ENCODE peak calls at places on chromosomes 2 and 18, in nine cellular contexts. Y, R, G, N, Z, O, P, M and I are unnamed samples.
A peak's percentile ranks its signal among the peaks of the same experiment; 100 is the strongest.

GRCh38 chr2:200575957-200576356 is 9.9 kb upstream of the AOX1 start:
- DNase-seq in Y (no peak), R (peak; percentile 51), G (peak; percentile 30), N (no peak), Z (no peak), O (peak; percentile 13), P (peak; percentile 28), M (no peak), I (no peak)

GRCh38 chr18:62331581-62332436 is 6.7 kb downstream of the TNFRSF11A start:
- DNase-seq in Y (no peak), R (peak; percentile 57), G (peak; percentile 75), N (no peak), Z (no peak), O (no peak), P (no peak), M (no peak), I (peak; percentile 51)

GRCh38 chr2:216837740-216838139 is 22.1 kb downstream of the TNP1 start:
- DNase-seq in Y (no peak), R (no peak), G (no peak), N (no peak), Z (no peak), O (no peak), P (no peak), M (no peak), I (no peak)

GRCh38 chr2:69798466-69798908 is 31.0 kb upstream of the GMCL1 start:
- DNase-seq in Y (no peak), R (peak; percentile 78), G (peak; percentile 24), N (no peak), Z (peak; percentile 77), O (no peak), P (no peak), M (no peak), I (no peak)

GRCh38 chr2:86274265-86274917 is 63.0 kb downstream of the REEP1 start:
- DNase-seq in Y (no peak), R (peak; percentile 37), G (peak; percentile 84), N (no peak), Z (no peak), O (no peak), P (no peak), M (peak; percentile 46), I (no peak)

GRCh38 chr2:98822301-98823164 is 91.6 kb upstream of the MGAT4A start:
- DNase-seq in Y (peak; percentile 72), R (no peak), G (no peak), N (peak; percentile 85), Z (peak; percentile 51), O (peak; percentile 92), P (no peak), M (no peak), I (no peak)

GRCh38 chr2:227853204-227853629 is 18.2 kb upstream of the DAW1 start:
- DNase-seq in Y (peak; percentile 80), R (peak; percentile 98), G (peak; percentile 91), N (no peak), Z (no peak), O (no peak), P (no peak), M (peak; percentile 98), I (peak; percentile 77)

GRCh38 chr2:28588231-28588725 is 92.4 kb downstream of the PLB1 start:
- DNase-seq in Y (no peak), R (no peak), G (no peak), N (peak; percentile 42), Z (no peak), O (no peak), P (no peak), M (no peak), I (no peak)

GRCh38 chr18:58660915-58661314 is 10.3 kb upstream of the MALT1 start:
- DNase-seq in Y (no peak), R (no peak), G (no peak), N (no peak), Z (no peak), O (no peak), P (no peak), M (no peak), I (no peak)

GRCh38 chr2:112939425-112939824 is 28.5 kb downstream of the IL37 start:
- DNase-seq in Y (no peak), R (no peak), G (no peak), N (no peak), Z (no peak), O (no peak), P (no peak), M (no peak), I (no peak)

GRCh38 chr2:230505162-230505561 is 89.2 kb downstream of the SP100 start:
- DNase-seq in Y (no peak), R (no peak), G (no peak), N (no peak), Z (no peak), O (no peak), P (peak; percentile 76), M (no peak), I (no peak)

GRCh38 chr2:217733461-217733860 is 269.3 kb downstream of the TNS1 start:
- DNase-seq in Y (no peak), R (peak; percentile 16), G (peak; percentile 13), N (no peak), Z (peak; percentile 19), O (no peak), P (no peak), M (no peak), I (no peak)

GRCh38 chr2:106269591-106270291 is 75.6 kb upstream of the UXS1 start:
- DNase-seq in Y (no peak), R (no peak), G (no peak), N (peak; percentile 88), Z (no peak), O (peak; percentile 78), P (no peak), M (no peak), I (no peak)

GRCh38 chr18:75875559-75875958 is 448.1 kb upstream of the SMIM21 start:
- DNase-seq in Y (no peak), R (no peak), G (no peak), N (no peak), Z (no peak), O (no peak), P (no peak), M (no peak), I (no peak)

GRCh38 chr2:23053580-23053979 is 331.4 kb upstream of the KLHL29 start:
- DNase-seq in Y (no peak), R (no peak), G (no peak), N (no peak), Z (no peak), O (no peak), P (no peak), M (no peak), I (no peak)

GRCh38 chr2:23055251-23055650 is 329.7 kb upstream of the KLHL29 start:
- DNase-seq in Y (no peak), R (no peak), G (no peak), N (no peak), Z (no peak), O (no peak), P (no peak), M (no peak), I (no peak)

GRCh38 chr2:23050388-23050787 is 334.6 kb upstream of the KLHL29 start:
- DNase-seq in Y (no peak), R (no peak), G (no peak), N (no peak), Z (no peak), O (no peak), P (no peak), M (no peak), I (no peak)
- H3K4me3 ChIP-seq in Y (no peak overlapping the region), R (no peak overlapping the region), G (no peak overlapping the region), N (no peak overlapping the region), Z (no peak overlapping the region), O (no peak overlapping the region), P (no peak overlapping the region), M (no peak overlapping the region), I (no peak overlapping the region)

GRCh38 chr2:38601061-38601460 is 1.7 kb downstream of the HNRNPLL start:
- DNase-seq in Y (no peak), R (no peak), G (no peak), N (no peak), Z (no peak), O (no peak), P (no peak), M (no peak), I (no peak)

GRCh38 chr2:38598991-38599295 is 3.8 kb downstream of the HNRNPLL start:
- DNase-seq in Y (no peak), R (peak; percentile 45), G (peak; percentile 51), N (no peak), Z (no peak), O (peak; percentile 2), P (no peak), M (no peak), I (no peak)

GRCh38 chr2:38600242-38600891 is 2.4 kb downstream of the HNRNPLL start:
- DNase-seq in Y (no peak), R (no peak), G (no peak), N (no peak), Z (peak; percentile 50), O (peak; percentile 24), P (no peak), M (no peak), I (no peak)

GRCh38 chr2:38598200-38598990 is 4.3 kb downstream of the HNRNPLL start:
- DNase-seq in Y (no peak), R (peak; percentile 57), G (peak; percentile 34), N (no peak), Z (peak; percentile 40), O (peak; percentile 15), P (no peak), M (no peak), I (no peak)

GRCh38 chr2:38599706-38600105 is 3.0 kb downstream of the HNRNPLL start:
- DNase-seq in Y (no peak), R (no peak), G (no peak), N (no peak), Z (no peak), O (no peak), P (no peak), M (no peak), I (no peak)
- H3K4me3 ChIP-seq in Y (peak overlapping the region; percentile 90), R (peak overlapping the region; percentile 80), G (peak overlapping the region; percentile 28), N (peak overlapping the region; percentile 83), Z (no peak overlapping the region), O (no peak overlapping the region), P (no peak overlapping the region), M (no peak overlapping the region), I (peak overlapping the region; percentile 81)

DNA sequence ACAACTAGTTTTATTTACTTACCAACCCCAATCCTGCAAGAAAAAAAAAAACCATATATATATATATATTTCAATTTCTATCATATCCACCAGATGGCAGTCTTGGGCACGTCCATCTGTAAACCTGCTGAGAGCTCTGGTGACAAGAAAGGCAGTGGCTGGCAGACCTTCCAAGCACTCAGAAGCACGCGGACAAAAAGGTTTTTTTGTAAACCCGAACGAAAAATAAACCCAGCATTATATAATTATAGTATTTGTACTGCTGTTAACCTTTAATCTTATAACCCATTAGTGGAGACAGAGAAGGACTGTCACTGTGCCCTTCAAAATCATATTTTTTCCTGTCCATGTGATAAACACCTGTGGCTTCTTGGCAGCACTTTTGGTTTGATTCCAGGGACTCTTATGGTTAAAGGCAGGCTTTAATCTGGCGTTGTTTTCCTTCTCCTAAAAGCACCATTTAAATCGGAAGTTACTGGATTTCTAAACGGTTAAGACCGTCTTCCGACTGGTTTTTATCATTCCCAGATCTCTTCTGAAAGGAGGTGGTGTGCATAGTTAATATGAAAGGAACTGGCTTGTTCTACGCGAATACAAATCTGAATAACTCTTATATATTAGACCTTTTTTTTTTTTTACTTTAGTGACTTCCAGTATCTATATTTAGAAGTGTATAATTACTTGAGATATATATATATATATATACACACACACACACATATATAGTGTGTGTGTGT is 31.0 kb upstream of the SLC3A1 start:
- DNase-seq in Y (peak; percentile 78), R (peak; percentile 84), G (peak; percentile 68), N (no peak), Z (peak; percentile 77), O (peak; percentile 54), P (peak; percentile 79), M (peak; percentile 12), I (peak; percentile 30)
- H3K4me3 ChIP-seq in Y (peak overlapping the region; percentile 60), R (peak overlapping the region; percentile 50), G (no peak overlapping the region), N (peak overlapping the region; percentile 32), Z (no peak overlapping the region), O (no peak overlapping the region), P (peak overlapping the region; percentile 23), M (peak overlapping the region; percentile 14), I (no peak overlapping the region)

GRCh38 chr2:143901185-143901842 is 618.6 kb downstream of the ZEB2 start:
- DNase-seq in Y (no peak), R (peak; percentile 72), G (peak; percentile 91), N (no peak), Z (no peak), O (no peak), P (no peak), M (peak; percentile 83), I (peak; percentile 60)
- H3K4me3 ChIP-seq in Y (no peak overlapping the region), R (no peak overlapping the region), G (peak overlapping the region; percentile 34), N (no peak overlapping the region), Z (no peak overlapping the region), O (no peak overlapping the region), P (no peak overlapping the region), M (peak overlapping the region; percentile 15), I (peak overlapping the region; percentile 42)